ENCODE peak calls at places on chromosome 17, in five cellular contexts. I is stimulated activated CD4-positive, alpha-beta T cell treated with anti-CD3 and anti-CD28 coated beads, Interleukin-4, amount 100 ng/mL, for 48 hours; V is NCI-H345; N is anterior cingulate cortex; P is Right ventricle myocardium inferior. U is an unnamed sample.

GRCh38 chr17:76270770-76271668 is 5.9 kb downstream of the UBALD2 start:
- DNase-seq in I (no peak), V (no peak), N (no peak), P (peak), U (no peak)

GRCh38 chr17:78748048-78748729 is 33.9 kb downstream of the CYTH1 start:
- DNase-seq in I (no peak), V (no peak), N (no peak), P (no peak), U (peak)

GRCh38 chr17:78486228-78486802 is 90.9 kb downstream of the DNAH17 start:
- DNase-seq in I (no peak), V (no peak), N (no peak), P (no peak), U (no peak)

GRCh38 chr17:68378202-68379149 is 78.8 kb downstream of the WIPI1 start:
- DNase-seq in I (no peak), V (peak), N (no peak), P (peak), U (no peak)

GRCh38 chr17:56173958-56174357 is 20.7 kb downstream of the ANKFN1 start:
- DNase-seq in I (no peak), V (no peak), N (no peak), P (no peak), U (no peak)

GRCh38 chr17:36935681-36936454 is 1.4 kb upstream of the LHX1 start:
- DNase-seq in I (no peak), V (no peak), N (no peak), P (no peak), U (no peak)

GRCh38 chr17:50596191-50597037 is 35.9 kb downstream of the CACNA1G start:
- DNase-seq in I (no peak), V (no peak), N (no peak), P (no peak), U (no peak)

GRCh38 chr17:70123193-70123592 is 46.1 kb upstream of the KCNJ2 start:
- DNase-seq in I (no peak), V (no peak), N (no peak), P (no peak), U (no peak)

GRCh38 chr17:1541367-1541904 is 21.2 kb downstream of the PITPNA start:
- DNase-seq in I (no peak), V (no peak), N (no peak), P (no peak), U (no peak)

GRCh38 chr17:71765437-71765836 is 355.4 kb upstream of the SOX9 start:
- DNase-seq in I (no peak), V (no peak), N (no peak), P (no peak), U (no peak)

GRCh38 chr17:70702683-70703255 is 533.4 kb downstream of the KCNJ2 start:
- DNase-seq in I (no peak), V (no peak), N (no peak), P (no peak), U (no peak)

GRCh38 chr17:9132291-9132690 is 111.0 kb downstream of the NTN1 start:
- DNase-seq in I (no peak), V (no peak), N (no peak), P (no peak), U (no peak)

GRCh38 chr17:71530227-71530626 is 590.6 kb upstream of the SOX9 start:
- DNase-seq in I (no peak), V (no peak), N (no peak), P (no peak), U (no peak)

GRCh38 chr17:1039511-1040215 is 42.7 kb downstream of the TIMM22 start:
- DNase-seq in I (no peak), V (no peak), N (peak), P (peak), U (no peak)

GRCh38 chr17:46942441-46943217 is 19.7 kb downstream of the GOSR2 start:
- DNase-seq in I (peak), V (peak), N (peak), P (peak), U (peak)

GRCh38 chr17:81295678-81296381 is 723 bp upstream of the SLC38A10 start:
- DNase-seq in I (peak), V (peak), N (no peak), P (peak), U (peak)

GRCh38 chr17:4247981-4248388 is 15.8 kb downstream of the ANKFY1 start:
- DNase-seq in I (no peak), V (no peak), N (no peak), P (no peak), U (no peak)

GRCh38 chr17:49209061-49209571 is 1.3 kb downstream of the GNGT2 start:
- DNase-seq in I (no peak), V (no peak), N (no peak), P (no peak), U (no peak)

GRCh38 chr17:48194097-48194550 is 86.6 kb downstream of the SNX11 start:
- DNase-seq in I (no peak), V (peak), N (no peak), P (no peak), U (no peak)

GRCh38 chr17:70310251-70310672 is 140.9 kb downstream of the KCNJ2 start:
- DNase-seq in I (no peak), V (no peak), N (no peak), P (no peak), U (no peak)

GRCh38 chr17:28524476-28525415 is 18.6 kb downstream of the FOXN1 start:
- DNase-seq in I (no peak), V (no peak), N (no peak), P (no peak), U (no peak)

GRCh38 chr17:33318241-33318640 is 25.1 kb upstream of the ASIC2 start:
- DNase-seq in I (no peak), V (peak), N (no peak), P (no peak), U (no peak)

GRCh38 chr17:17960500-17961050 is 11.6 kb downstream of the TOM1L2 start:
- DNase-seq in I (no peak), V (no peak), N (no peak), P (no peak), U (no peak)

GRCh38 chr17:42202159-42202558 is 7.9 kb upstream of the GHDC start:
- DNase-seq in I (no peak), V (no peak), N (no peak), P (no peak), U (no peak)

GRCh38 chr17:27158390-27158789 is 135.5 kb upstream of the WSB1 start:
- DNase-seq in I (no peak), V (no peak), N (no peak), P (no peak), U (no peak)

GRCh38 chr17:76053230-76054111 is 18.8 kb downstream of the SRP68 start:
- DNase-seq in I (no peak), V (no peak), N (no peak), P (no peak), U (no peak)

GRCh38 chr17:60224064-60224463 is 74.3 kb downstream of the CA4 start:
- DNase-seq in I (no peak), V (no peak), N (no peak), P (no peak), U (no peak)

GRCh38 chr17:2853722-2854580 is 57.7 kb downstream of the RAP1GAP2 start:
- DNase-seq in I (no peak), V (peak), N (no peak), P (no peak), U (no peak)

GRCh38 chr17:29138184-29138955 is 41.8 kb downstream of the MYO18A start:
- DNase-seq in I (peak), V (no peak), N (no peak), P (peak), U (peak)

GRCh38 chr17:51166987-51167931 is 1.0 kb downstream of the NME2 start:
- DNase-seq in I (peak), V (peak), N (peak), P (peak), U (peak)

GRCh38 chr17:65301184-65301583 is 164.0 kb downstream of the RGS9 start:
- DNase-seq in I (no peak), V (no peak), N (no peak), P (no peak), U (no peak)

GRCh38 chr17:1713878-1714487 is 3.8 kb upstream of the TLCD2 start:
- DNase-seq in I (no peak), V (no peak), N (no peak), P (no peak), U (no peak)

GRCh38 chr17:54771409-54771808 is 129.2 kb upstream of the TOM1L1 start:
- DNase-seq in I (no peak), V (no peak), N (no peak), P (no peak), U (no peak)

GRCh38 chr17:75785016-75785769 is 587 bp downstream of the UNK start:
- DNase-seq in I (peak), V (peak), N (peak), P (peak), U (peak)

GRCh38 chr17:81091774-81092517 is 57.0 kb downstream of the BAIAP2 start:
- DNase-seq in I (no peak), V (no peak), N (no peak), P (no peak), U (no peak)

GRCh38 chr17:64063088-64063487 is 42.7 kb upstream of the ICAM2 start:
- DNase-seq in I (no peak), V (no peak), N (no peak), P (no peak), U (peak)

GRCh38 chr17:55492951-55493350 is 18.3 kb downstream of the SMIM36 start:
- DNase-seq in I (no peak), V (no peak), N (no peak), P (no peak), U (no peak)

GRCh38 chr17:60158751-60159478 is 9.1 kb downstream of the CA4 start:
- DNase-seq in I (no peak), V (no peak), N (no peak), P (no peak), U (no peak)

U was measured in MM.1S.